ENCODE peak calls at places on chromosome 22, in six cellular contexts. L is pancreas, K is fibroblast of pulmonary artery, F is foreskin fibroblast, M is hepatocyte, Q is heart left ventricle. D is an unnamed sample.

GRCh38 chr22:22714600-22715361 is 70.4 kb downstream of the GGTLC2 start:
- DNase-seq in K (no peak), Q (no peak), L (no peak), M (no peak), F (no peak), D (no peak)

GRCh38 chr22:38432264-38432663 is 22.7 kb downstream of the KCNJ4 start:
- DNase-seq in K (no peak), Q (no peak), M (no peak), F (peak), L (no peak), D (no peak)

GRCh38 chr22:32745251-32745995 is 56.1 kb upstream of the TIMP3 start:
- DNase-seq in K (peak), M (peak), Q (peak), L (no peak), F (peak), D (no peak)

GRCh38 chr22:46278656-46279645 is 11.1 kb downstream of the TTC38 start:
- DNase-seq in F (no peak), M (no peak), L (no peak), K (no peak), Q (no peak), D (no peak)

GRCh38 chr22:17388235-17388634 is 19.0 kb downstream of the CECR2 start:
- DNase-seq in K (no peak), F (no peak), Q (no peak), L (no peak), M (no peak), D (no peak)

GRCh38 chr22:24398409-24398808 is 29.0 kb upstream of the ADORA2A start:
- DNase-seq in Q (no peak), L (no peak), M (no peak), F (no peak), K (no peak), D (no peak)

GRCh38 chr22:23104109-23104971 is 34.0 kb downstream of the GNAZ start:
- DNase-seq in F (no peak), L (no peak), K (no peak), M (no peak), Q (no peak), D (no peak)

GRCh38 chr22:19691721-19692341 is 22.5 kb upstream of the SEPTIN5 start:
- DNase-seq in K (peak), F (peak), Q (no peak), L (peak), M (peak), D (no peak)

GRCh38 chr22:40436460-40437431 is 66.4 kb downstream of the SGSM3 start:
- DNase-seq in Q (peak), F (no peak), L (no peak), M (peak), K (peak), D (no peak)

GRCh38 chr22:30208631-30209603 is 37.6 kb downstream of the LIF start:
- DNase-seq in L (no peak), Q (peak), F (peak), M (peak), K (peak), D (peak)

GRCh38 chr22:31915499-31916065 is 28.8 kb upstream of the YWHAH start:
- DNase-seq in F (no peak), K (no peak), Q (no peak), L (no peak), M (no peak), D (no peak)

GRCh38 chr22:48653306-48653705 is 1174.4 kb downstream of the BRD1 start:
- DNase-seq in F (no peak), K (no peak), L (no peak), Q (no peak), M (no peak), D (no peak)

GRCh38 chr22:46758867-46759290 is 3.6 kb upstream of the TBC1D22A start:
- DNase-seq in F (peak), K (peak), L (peak), Q (peak), M (peak), D (no peak)

GRCh38 chr22:36816635-36817428 is at the start of gene PVALB:
- DNase-seq in M (peak), Q (peak), L (peak), F (peak), K (peak), D (no peak)

GRCh38 chr22:36815558-36816337 is 1.1 kb downstream of the PVALB start:
- DNase-seq in L (no peak), K (no peak), M (no peak), Q (no peak), F (no peak), D (no peak)

GRCh38 chr22:36818010-36818642 is 1.3 kb upstream of the PVALB start:
- DNase-seq in Q (no peak), F (no peak), M (no peak), K (no peak), L (no peak), D (no peak)

GRCh38 chr22:36816338-36816634 is 549 bp downstream of the PVALB start:
- DNase-seq in K (no peak), F (no peak), L (no peak), M (no peak), Q (no peak), D (no peak)

GRCh38 chr22:36817429-36817783 is 571 bp upstream of the PVALB start:
- DNase-seq in K (no peak), M (no peak), Q (no peak), L (no peak), F (no peak), D (no peak)
- H3K4me3 ChIP-seq in K (no peak), M (no peak), Q (no peak), L (peak), F (no peak), D (no peak)

GRCh38 chr22:20953668-20954500 is 13.2 kb upstream of the AIFM3 start:
- DNase-seq in F (no peak), Q (no peak), M (peak), K (peak), L (no peak), D (peak)

GRCh38 chr22:20957118-20957690 is 9.9 kb upstream of the AIFM3 start:
- DNase-seq in M (peak), K (no peak), L (peak), F (no peak), Q (no peak), D (no peak)

GRCh38 chr22:20957691-20958440 is 9.2 kb upstream of the AIFM3 start:
- DNase-seq in K (no peak), Q (peak), M (peak), L (peak), F (no peak), D (no peak)

GRCh38 chr22:20955548-20955947 is 11.5 kb upstream of the AIFM3 start:
- DNase-seq in L (no peak), F (no peak), K (no peak), M (no peak), Q (no peak), D (no peak)

DNA sequence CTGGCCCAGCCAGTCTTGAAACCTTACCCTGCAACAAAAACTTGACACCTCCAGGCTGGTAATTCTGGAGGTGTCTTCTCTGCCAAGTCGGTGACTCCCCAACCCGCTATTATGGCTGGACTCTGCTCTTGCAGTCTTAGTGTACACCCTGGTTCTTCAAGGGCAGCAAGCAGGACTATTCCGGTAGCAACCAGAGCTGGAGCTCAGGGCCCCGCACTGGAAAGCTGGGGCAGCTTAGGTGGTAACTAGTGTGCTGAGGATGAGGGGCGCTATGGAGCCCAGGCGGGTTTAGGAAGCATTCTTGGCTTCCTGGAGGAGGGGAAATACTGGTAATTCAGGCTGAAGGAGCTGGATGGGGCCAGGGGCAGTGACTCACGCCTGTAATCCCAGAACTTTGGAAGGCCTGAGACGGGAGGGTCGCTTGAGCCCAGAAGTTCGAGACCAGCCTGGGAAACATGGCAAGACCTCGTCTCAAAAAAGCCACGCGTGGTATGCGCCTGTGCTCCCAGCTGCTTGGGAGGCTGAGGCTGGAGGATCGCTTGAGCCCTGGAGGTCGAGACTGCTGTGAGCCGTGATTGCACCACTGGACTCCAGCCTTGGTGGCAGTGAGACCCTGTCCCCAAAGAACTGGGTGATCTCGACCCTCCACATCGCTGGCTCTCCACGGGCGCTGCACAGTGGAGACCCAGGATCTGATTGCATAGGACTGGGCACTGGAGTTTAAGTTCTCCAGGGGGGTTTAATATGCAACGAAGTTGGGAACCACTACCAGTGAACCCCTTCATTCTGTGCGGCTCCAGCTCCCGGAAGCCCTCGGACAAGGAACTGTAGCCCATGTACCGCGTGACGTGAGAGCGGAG is 10.6 kb upstream of the AIFM3 start:
- DNase-seq in Q (no peak), L (no peak), F (peak), M (peak), K (peak), D (no peak)
- TF ChIP-seq CTCF in Q (no peak), L (no peak), F (no peak), M (no peak), K (no peak), D (no peak)

GRCh38 chr22:37334461-37334858 is 52.2 kb downstream of the CYTH4 start:
- DNase-seq in K (no peak), M (no peak), L (no peak), F (no peak), Q (no peak), D (no peak)

GRCh38 chr22:37335819-37336199 is 53.5 kb downstream of the CYTH4 start:
- DNase-seq in K (no peak), Q (no peak), L (no peak), M (no peak), F (no peak), D (no peak)

GRCh38 chr22:37331811-37332536 is 49.7 kb downstream of the CYTH4 start:
- DNase-seq in F (no peak), K (no peak), Q (no peak), M (no peak), L (no peak), D (no peak)

GRCh38 chr22:37334859-37335818 is 52.8 kb downstream of the CYTH4 start:
- DNase-seq in M (no peak), L (no peak), Q (no peak), F (no peak), K (no peak), D (no peak)

GRCh38 chr22:37333724-37334460 is 51.6 kb downstream of the CYTH4 start:
- DNase-seq in F (no peak), M (no peak), K (no peak), L (no peak), Q (no peak), D (no peak)
- H3K4me3 ChIP-seq in F (no peak), M (no peak), K (no peak), L (no peak), Q (no peak), D (no peak)

DNA sequence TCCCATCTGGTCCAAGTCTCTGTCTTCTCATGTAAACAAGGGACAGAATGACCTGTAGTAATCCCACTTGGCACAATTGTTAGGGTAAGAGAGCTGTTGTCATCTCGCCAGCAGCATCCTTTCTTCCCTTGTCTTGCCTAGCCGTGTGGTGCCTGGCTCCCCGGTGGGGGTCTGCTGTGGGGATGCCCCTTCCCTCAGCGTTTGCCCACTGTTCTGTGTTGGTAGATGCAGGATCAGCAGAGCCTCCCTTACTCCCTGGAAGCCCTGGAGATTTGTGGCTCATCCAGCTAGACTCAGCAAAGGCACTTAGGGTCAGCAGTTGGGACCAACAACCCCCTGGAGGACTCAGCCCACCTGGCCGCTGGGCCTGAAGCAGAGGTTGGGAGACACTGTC is 13.0 kb downstream of the ACO2 start:
- DNase-seq in K (no peak), L (no peak), Q (no peak), M (no peak), F (no peak), D (no peak)
- TF ChIP-seq CTCF in K (no peak), L (no peak), Q (no peak), M (no peak), F (no peak), D (no peak)

GRCh38 chr22:36913431-36914382 is at the start of gene CSF2RB:
- DNase-seq in L (no peak), Q (peak), M (no peak), K (peak), F (no peak), D (no peak)

GRCh38 chr22:36918730-36919129 is 5.3 kb downstream of the CSF2RB start:
- DNase-seq in F (no peak), Q (no peak), K (no peak), M (no peak), L (no peak), D (no peak)

GRCh38 chr22:36912694-36913430 is 566 bp upstream of the CSF2RB start:
- DNase-seq in Q (no peak), F (no peak), K (no peak), L (no peak), M (no peak), D (no peak)

GRCh38 chr22:36914383-36914752 is 940 bp downstream of the CSF2RB start:
- DNase-seq in M (no peak), F (no peak), Q (no peak), L (no peak), K (no peak), D (no peak)

GRCh38 chr22:36916034-36916433 is 2.6 kb downstream of the CSF2RB start:
- DNase-seq in L (no peak), F (no peak), K (no peak), M (no peak), Q (no peak), D (no peak)
- H3K4me3 ChIP-seq in L (no peak), F (no peak), K (no peak), M (no peak), Q (no peak), D (no peak)

GRCh38 chr22:35155403-35156025 is 89.6 kb downstream of the ISX start:
- DNase-seq in M (no peak), K (no peak), L (no peak), F (no peak), Q (no peak), D (no peak)
- TF ChIP-seq CTCF in M (no peak), K (no peak), L (no peak), F (no peak), Q (no peak), D (no peak)

D was measured in AG04449.